ENCODE peak calls at places on chromosomes 5 and 9, in five cellular contexts. T, R, H, J and V are unnamed samples.

GRCh38 chr5:32302822-32303754 is 9.7 kb downstream of the MTMR12 start:
- DNase-seq in T (no peak), R (no peak), H (no peak), J (no peak), V (no peak)

GRCh38 chr5:106288977-106289376 is 1381.8 kb downstream of the EFNA5 start:
- DNase-seq in T (no peak), R (peak), H (no peak), J (no peak), V (no peak)

GRCh38 chr5:31854625-31855526 is 215.9 kb downstream of the PDZD2 start:
- DNase-seq in T (no peak), R (peak), H (peak), J (peak), V (peak)

GRCh38 chr5:178387856-178388190 is 155.2 kb upstream of the PHYKPL start:
- DNase-seq in T (no peak), R (no peak), H (no peak), J (no peak), V (no peak)

GRCh38 chr9:70553718-70554673 is 139.5 kb upstream of the KLF9 start:
- DNase-seq in T (no peak), R (no peak), H (peak), J (no peak), V (peak)

GRCh38 chr5:52961238-52961637 is 27.9 kb upstream of the ITGA2 start:
- DNase-seq in T (no peak), R (peak), H (no peak), J (no peak), V (no peak)

GRCh38 chr5:120457839-120458507 is 6.1 kb upstream of the PRR16 start:
- DNase-seq in T (peak), R (peak), H (peak), J (peak), V (peak)

GRCh38 chr5:64299805-64300204 is 134.2 kb downstream of the RNF180 start:
- DNase-seq in T (no peak), R (no peak), H (no peak), J (no peak), V (no peak)

GRCh38 chr9:14395300-14396082 is 81.5 kb upstream of the NFIB start:
- DNase-seq in T (no peak), R (peak), H (no peak), J (peak), V (no peak)

GRCh38 chr5:176658817-176659216 is 11.5 kb downstream of the TSPAN17 start:
- DNase-seq in T (no peak), R (no peak), H (no peak), J (no peak), V (no peak)

GRCh38 chr9:126859111-126859510 is 1.3 kb upstream of the ZBTB34 start:
- DNase-seq in T (no peak), R (no peak), H (no peak), J (no peak), V (no peak)

GRCh38 chr5:139574641-139575312 is 13.6 kb downstream of the UBE2D2 start:
- DNase-seq in T (no peak), R (peak), H (no peak), J (no peak), V (no peak)

GRCh38 chr5:143229896-143230675 is 173.4 kb downstream of the NR3C1 start:
- DNase-seq in T (no peak), R (no peak), H (no peak), J (no peak), V (no peak)

GRCh38 chr5:117095322-117095721 is 520.7 kb upstream of the SEMA6A start:
- DNase-seq in T (no peak), R (no peak), H (no peak), J (no peak), V (no peak)

GRCh38 chr9:37836386-37836785 is 35.8 kb downstream of the DCAF10 start:
- DNase-seq in T (no peak), R (no peak), H (no peak), J (no peak), V (no peak)

GRCh38 chr5:2207966-2208544 is 325.3 kb upstream of the IRX4 start:
- DNase-seq in T (no peak), R (peak), H (no peak), J (no peak), V (peak)

GRCh38 chr9:35322075-35322885 is 160.5 kb downstream of the UNC13B start:
- DNase-seq in T (no peak), R (no peak), H (no peak), J (no peak), V (no peak)

GRCh38 chr9:100292414-100292813 is 60.3 kb downstream of the TEX10 start:
- DNase-seq in T (no peak), R (no peak), H (no peak), J (no peak), V (no peak)

GRCh38 chr5:115809946-115810345 is 6.5 kb downstream of the CDO1 start:
- DNase-seq in T (no peak), R (no peak), H (no peak), J (no peak), V (no peak)

GRCh38 chr5:68449380-68449779 is 233.8 kb downstream of the PIK3R1 start:
- DNase-seq in T (no peak), R (no peak), H (peak), J (no peak), V (no peak)

GRCh38 chr9:84283895-84284294 is 56.7 kb downstream of the SLC28A3 start:
- DNase-seq in T (no peak), R (no peak), H (no peak), J (no peak), V (no peak)

GRCh38 chr9:37255944-37256862 is 135.8 kb downstream of the ZCCHC7 start:
- DNase-seq in T (no peak), R (no peak), H (no peak), J (no peak), V (no peak)

GRCh38 chr5:172567294-172567693 is 73.8 kb upstream of the NEURL1B start:
- DNase-seq in T (no peak), R (no peak), H (no peak), J (no peak), V (no peak)

GRCh38 chr9:13568851-13569618 is 289.5 kb upstream of the MPDZ start:
- DNase-seq in T (no peak), R (peak), H (no peak), J (no peak), V (peak)

GRCh38 chr9:132988244-132989013 is 9.9 kb downstream of the GFI1B start:
- DNase-seq in T (no peak), R (no peak), H (no peak), J (no peak), V (no peak)

GRCh38 chr9:4258321-4259093 is 41.4 kb downstream of the GLIS3 start:
- DNase-seq in T (no peak), R (no peak), H (no peak), J (no peak), V (no peak)

GRCh38 chr5:7850533-7851239 is at the start of gene CFAP90:
- DNase-seq in T (no peak), R (no peak), H (peak), J (peak), V (peak)

GRCh38 chr5:28165116-28165515 is 1126.7 kb upstream of the CDH9 start:
- DNase-seq in T (no peak), R (no peak), H (no peak), J (no peak), V (no peak)

GRCh38 chr5:14669975-14670374 is 5.5 kb downstream of the OTULIN start:
- DNase-seq in T (no peak), R (no peak), H (no peak), J (no peak), V (no peak)

GRCh38 chr5:14234204-14234603 is 91.1 kb downstream of the TRIO start:
- DNase-seq in T (no peak), R (no peak), H (no peak), J (no peak), V (no peak)

GRCh38 chr9:87516931-87517300 is 19.2 kb downstream of the DAPK1 start:
- DNase-seq in T (no peak), R (no peak), H (no peak), J (no peak), V (no peak)
- H3K4me3 ChIP-seq in T (no peak), R (no peak), H (no peak), J (no peak), V (no peak)

DNA sequence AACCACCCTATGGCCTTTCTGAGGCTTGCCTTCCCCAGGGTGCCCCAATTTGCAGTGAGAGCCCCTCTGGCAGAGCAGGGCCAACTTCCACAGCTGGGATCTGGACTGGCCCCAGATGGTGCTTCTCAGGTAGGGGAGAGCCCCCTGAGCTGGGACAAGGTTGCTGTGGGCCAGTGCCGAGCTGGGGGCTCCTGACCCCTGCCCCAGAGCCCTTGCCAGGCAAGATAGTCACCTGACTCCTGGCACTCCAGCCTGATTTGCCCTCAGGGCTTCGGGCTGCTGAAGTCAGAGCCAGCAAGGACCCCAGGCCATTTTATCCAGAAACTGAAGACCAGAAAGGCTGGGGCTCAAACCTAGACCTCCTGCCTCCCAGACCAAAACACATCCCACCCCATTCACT is 33.4 kb upstream of the AKNA start:
- DNase-seq in T (no peak), R (no peak), H (no peak), J (no peak), V (no peak)
- H3K27ac ChIP-seq in T (no peak), R (no peak), H (no peak), J (no peak), V (no peak)

GRCh38 chr5:82255844-82256243 is 22.3 kb downstream of the RPS23 start:
- DNase-seq in T (no peak), R (no peak), H (no peak), J (no peak), V (no peak)
- H3K4me3 ChIP-seq in T (no peak), R (no peak), H (no peak), J (no peak), V (no peak)

DNA sequence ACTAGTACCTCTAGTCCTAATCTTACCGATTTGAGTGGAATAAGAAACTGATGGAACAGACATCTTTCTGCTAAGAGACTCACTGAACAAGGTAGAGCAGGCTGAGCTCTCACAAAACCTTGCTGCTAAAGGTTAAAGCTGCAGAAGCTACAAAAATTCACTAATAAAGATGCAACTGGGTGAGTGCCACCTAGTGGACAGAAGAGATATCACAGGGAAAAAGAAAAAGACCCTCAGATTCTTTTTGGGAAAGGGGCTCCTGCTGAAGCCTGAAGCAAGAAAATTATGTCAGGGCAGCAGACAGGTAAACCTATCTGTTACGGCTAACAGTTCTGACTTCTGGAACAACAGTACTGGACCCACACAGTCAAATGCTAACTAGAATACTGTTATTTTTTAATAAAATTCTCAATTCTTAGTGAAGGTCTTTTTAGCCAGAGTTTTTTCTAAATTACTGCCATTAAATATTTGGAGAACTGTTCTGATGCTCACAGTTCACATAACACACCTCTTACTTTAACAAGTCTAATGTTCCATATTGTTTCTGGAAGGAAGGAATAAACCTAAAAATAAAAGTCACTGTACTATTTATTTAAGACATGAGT is 51.2 kb downstream of the DIAPH1 start:
- DNase-seq in T (no peak), R (peak), H (no peak), J (no peak), V (no peak)
- H3K27ac ChIP-seq in T (no peak), R (no peak), H (no peak), J (no peak), V (no peak)

GRCh38 chr5:73437126-73438047 is 11.2 kb downstream of the FOXD1 start:
- DNase-seq in T (peak), R (peak), H (peak), J (no peak), V (no peak)
- H3K4me3 ChIP-seq in T (peak), R (peak), H (peak), J (no peak), V (no peak)

GRCh38 chr5:169946743-169947142 is 33.6 kb downstream of the INSYN2B start:
- DNase-seq in T (no peak), R (no peak), H (no peak), J (no peak), V (no peak)

GRCh38 chr5:169945831-169946261 is 34.4 kb downstream of the INSYN2B start:
- DNase-seq in T (no peak), R (no peak), H (peak), J (peak), V (no peak)

GRCh38 chr5:169944922-169945675 is 35.2 kb downstream of the INSYN2B start:
- DNase-seq in T (no peak), R (no peak), H (no peak), J (no peak), V (no peak)

GRCh38 chr5:169954786-169955185 is 25.5 kb downstream of the INSYN2B start:
- DNase-seq in T (no peak), R (peak), H (no peak), J (no peak), V (no peak)

GRCh38 chr5:169950333-169950732 is 30.0 kb downstream of the INSYN2B start:
- DNase-seq in T (no peak), R (no peak), H (no peak), J (no peak), V (no peak)
- H3K27ac ChIP-seq in T (no peak), R (no peak), H (no peak), J (no peak), V (no peak)

GRCh38 chr5:133866903-133867245 is 101.6 kb downstream of the C5orf15 start:
- DNase-seq in T (no peak), R (no peak), H (no peak), J (no peak), V (peak)

GRCh38 chr5:133865113-133865512 is 103.3 kb downstream of the C5orf15 start:
- DNase-seq in T (no peak), R (no peak), H (no peak), J (no peak), V (no peak)

GRCh38 chr5:133866160-133866902 is 102.1 kb downstream of the C5orf15 start:
- DNase-seq in T (no peak), R (no peak), H (no peak), J (no peak), V (no peak)

GRCh38 chr5:133863857-133864585 is 104.4 kb downstream of the C5orf15 start:
- DNase-seq in T (no peak), R (no peak), H (no peak), J (no peak), V (no peak)

DNA sequence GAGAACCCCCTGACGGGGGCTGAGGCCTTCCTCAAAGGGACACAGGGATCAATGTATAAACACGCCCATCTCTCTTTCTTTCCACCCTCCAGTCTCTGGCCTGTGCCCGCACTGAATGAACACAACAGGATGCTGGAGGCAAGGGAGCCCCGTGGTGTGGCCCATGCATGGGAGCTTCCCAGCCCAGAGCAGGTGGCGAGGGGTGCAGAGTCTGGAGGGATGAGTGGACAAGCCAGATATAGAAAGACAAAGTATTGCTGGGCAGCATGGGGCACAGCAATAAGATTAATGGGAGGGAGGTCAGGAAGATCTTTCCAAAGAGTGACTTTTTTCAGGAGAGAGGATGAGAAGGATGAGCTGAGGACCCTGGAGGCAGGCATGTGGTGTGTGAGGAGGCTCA is 103.7 kb downstream of the C5orf15 start:
- DNase-seq in T (no peak), R (no peak), H (no peak), J (no peak), V (no peak)
- H3K4me3 ChIP-seq in T (no peak), R (no peak), H (no peak), J (no peak), V (no peak)

GRCh38 chr5:36492998-36493655 is 113.3 kb upstream of the SLC1A3 start:
- DNase-seq in T (peak), R (no peak), H (no peak), J (no peak), V (no peak)

GRCh38 chr5:36494028-36494427 is 112.4 kb upstream of the SLC1A3 start:
- DNase-seq in T (no peak), R (no peak), H (no peak), J (no peak), V (no peak)

GRCh38 chr5:36495638-36496010 is 110.8 kb upstream of the SLC1A3 start:
- DNase-seq in T (no peak), R (peak), H (no peak), J (no peak), V (no peak)

GRCh38 chr5:36496471-36496870 is 109.9 kb upstream of the SLC1A3 start:
- DNase-seq in T (no peak), R (peak), H (no peak), J (no peak), V (no peak)

DNA sequence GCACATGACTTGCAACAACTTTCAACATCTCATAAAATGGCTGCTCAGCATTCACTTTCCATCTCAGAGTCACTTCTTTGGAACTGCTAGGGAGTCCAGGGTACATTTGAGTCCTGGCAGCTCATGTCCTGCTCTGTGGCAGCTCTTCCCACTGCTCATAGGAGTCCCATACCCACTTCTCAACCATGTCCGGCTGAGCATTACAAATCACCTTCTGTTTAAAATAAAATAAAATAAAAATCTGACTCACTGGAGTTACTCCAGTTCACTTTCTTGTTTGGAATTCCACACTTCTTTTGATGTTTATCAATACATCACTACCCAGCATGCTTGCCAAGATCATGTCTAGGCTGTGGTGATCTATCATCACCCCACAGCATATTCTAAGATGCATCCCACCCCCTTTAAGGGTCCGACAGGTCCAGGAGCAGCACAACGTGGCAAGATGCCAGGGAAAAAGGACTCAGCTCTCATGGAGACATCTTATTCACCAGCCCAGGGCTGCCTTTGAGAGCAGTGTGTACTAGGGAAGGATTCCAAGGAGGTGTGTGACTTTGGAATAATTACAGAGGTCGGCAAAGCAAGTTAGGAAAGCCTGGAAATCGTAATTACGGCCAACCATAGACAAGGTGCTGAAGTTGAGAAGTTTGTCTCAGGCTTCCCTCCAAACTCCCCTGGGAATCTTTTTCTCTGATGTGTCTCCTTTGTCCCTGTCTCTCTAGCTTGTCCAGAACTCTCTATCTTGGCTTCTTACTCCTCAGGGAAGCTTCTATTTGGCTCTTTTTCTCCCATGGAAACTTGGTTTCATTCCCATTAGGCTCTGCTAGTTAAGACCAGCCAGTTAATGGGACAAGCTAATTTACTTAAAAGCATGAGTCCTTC is 111.4 kb upstream of the SLC1A3 start:
- DNase-seq in T (no peak), R (peak), H (no peak), J (no peak), V (no peak)
- H3K27ac ChIP-seq in T (no peak), R (no peak), H (no peak), J (no peak), V (no peak)